ENCODE peak calls at places on chromosomes 3 and 15, in seven cellular contexts. G, I, T, E, R, W and A are unnamed samples.

GRCh38 chr3:4251412-4251811 is 51.8 kb upstream of the SETMAR start:
- DNase-seq in G (no peak), I (no peak), T (no peak), E (no peak), R (no peak), W (no peak), A (no peak)

GRCh38 chr3:140186421-140186920 is 251.5 kb downstream of the CLSTN2 start:
- DNase-seq in G (no peak), I (no peak), T (no peak), E (no peak), R (peak), W (no peak), A (no peak)

GRCh38 chr3:139710212-139710611 is 32.4 kb upstream of the NMNAT3 start:
- DNase-seq in G (no peak), I (peak), T (no peak), E (no peak), R (no peak), W (no peak), A (no peak)

GRCh38 chr3:190122198-190122771 is 1.6 kb upstream of the P3H2 start:
- DNase-seq in G (no peak), I (no peak), T (peak), E (no peak), R (no peak), W (no peak), A (no peak)

GRCh38 chr3:31533169-31533870 is 595 bp downstream of the STT3B start:
- DNase-seq in G (no peak), I (peak), T (peak), E (no peak), R (peak), W (peak), A (no peak)

GRCh38 chr15:67685008-67685599 is 140.2 kb upstream of the SKOR1 start:
- DNase-seq in G (no peak), I (peak), T (peak), E (peak), R (peak), W (peak), A (no peak)

GRCh38 chr3:4078903-4079302 is 224.3 kb upstream of the SETMAR start:
- DNase-seq in G (no peak), I (no peak), T (no peak), E (no peak), R (no peak), W (no peak), A (no peak)

GRCh38 chr3:117763561-117763960 is 1054.0 kb downstream of the TUSC7 start:
- DNase-seq in G (no peak), I (no peak), T (no peak), E (no peak), R (no peak), W (no peak), A (no peak)

GRCh38 chr3:129358177-129359101 is 70.0 kb downstream of the EFCAB12 start:
- DNase-seq in G (no peak), I (no peak), T (no peak), E (no peak), R (peak), W (no peak), A (no peak)

GRCh38 chr3:32401141-32401540 is 9.5 kb downstream of the CMTM7 start:
- DNase-seq in G (no peak), I (peak), T (peak), E (no peak), R (no peak), W (no peak), A (no peak)

GRCh38 chr3:129594907-129595390 is 11.5 kb downstream of the PLXND1 start:
- DNase-seq in G (no peak), I (peak), T (no peak), E (no peak), R (no peak), W (no peak), A (no peak)

GRCh38 chr15:39499151-39499550 is 81.7 kb upstream of the THBS1 start:
- DNase-seq in G (no peak), I (no peak), T (no peak), E (no peak), R (no peak), W (no peak), A (no peak)

GRCh38 chr15:98501632-98502031 is 146.7 kb upstream of the IGF1R start:
- DNase-seq in G (no peak), I (no peak), T (no peak), E (no peak), R (no peak), W (no peak), A (no peak)

GRCh38 chr3:182964179-182964578 is 16.2 kb downstream of the DCUN1D1 start:
- DNase-seq in G (no peak), I (no peak), T (no peak), E (no peak), R (no peak), W (no peak), A (no peak)

GRCh38 chr3:158160958-158161357 is 51.1 kb downstream of the RSRC1 start:
- DNase-seq in G (peak), I (no peak), T (no peak), E (peak), R (no peak), W (no peak), A (no peak)

GRCh38 chr15:93034512-93034911 is 54.5 kb downstream of the RGMA start:
- DNase-seq in G (no peak), I (no peak), T (no peak), E (no peak), R (peak), W (no peak), A (no peak)

GRCh38 chr3:193040836-193041672 is 123.4 kb upstream of the MB21D2 start:
- DNase-seq in G (peak), I (peak), T (peak), E (peak), R (peak), W (peak), A (peak)

GRCh38 chr15:68335251-68335650 is 57.7 kb downstream of the FEM1B start:
- DNase-seq in G (no peak), I (no peak), T (no peak), E (no peak), R (no peak), W (no peak), A (no peak)

GRCh38 chr3:99651561-99651960 is 13.2 kb downstream of the COL8A1 start:
- DNase-seq in G (no peak), I (no peak), T (no peak), E (no peak), R (no peak), W (no peak), A (no peak)

GRCh38 chr15:57220220-57220619 is 156.1 kb upstream of the CGNL1 start:
- DNase-seq in G (no peak), I (no peak), T (no peak), E (no peak), R (peak), W (no peak), A (peak)

GRCh38 chr3:12831582-12831866 is 9.8 kb downstream of the RPL32 start:
- DNase-seq in G (no peak), I (no peak), T (no peak), E (no peak), R (no peak), W (no peak), A (no peak)

GRCh38 chr3:50089603-50089945 is 855 bp downstream of the RBM5 start:
- DNase-seq in G (no peak), I (no peak), T (peak), E (no peak), R (no peak), W (no peak), A (no peak)

GRCh38 chr3:195583831-195584542 is at the start of gene APOD:
- DNase-seq in G (no peak), I (no peak), T (no peak), E (no peak), R (no peak), W (peak), A (no peak)

GRCh38 chr15:44427756-44428724 is 611 bp downstream of the CTDSPL2 start:
- DNase-seq in G (no peak), I (peak), T (peak), E (peak), R (peak), W (peak), A (no peak)

GRCh38 chr3:48990636-48991421 is 788 bp downstream of the P4HTM start:
- DNase-seq in G (no peak), I (no peak), T (peak), E (no peak), R (no peak), W (no peak), A (peak)

GRCh38 chr3:51391566-51392300 is 648 bp downstream of the RBM15B start:
- DNase-seq in G (no peak), I (no peak), T (peak), E (no peak), R (peak), W (no peak), A (no peak)

GRCh38 chr15:29106551-29107290 is 162.9 kb downstream of the NSMCE3 start:
- DNase-seq in G (no peak), I (no peak), T (no peak), E (no peak), R (no peak), W (no peak), A (no peak)

GRCh38 chr15:29106116-29106515 is 163.5 kb downstream of the NSMCE3 start:
- DNase-seq in G (no peak), I (no peak), T (no peak), E (no peak), R (no peak), W (no peak), A (no peak)

GRCh38 chr15:29109762-29110161 is 159.9 kb downstream of the NSMCE3 start:
- DNase-seq in G (no peak), I (no peak), T (no peak), E (no peak), R (no peak), W (no peak), A (no peak)

GRCh38 chr15:29107291-29107890 is 162.2 kb downstream of the NSMCE3 start:
- DNase-seq in G (no peak), I (no peak), T (no peak), E (no peak), R (no peak), W (no peak), A (no peak)

GRCh38 chr15:29107971-29108645 is 161.5 kb downstream of the NSMCE3 start:
- DNase-seq in G (no peak), I (no peak), T (no peak), E (no peak), R (no peak), W (no peak), A (no peak)
- TF ChIP-seq REST in G (no peak), I (no peak), T (no peak), E (no peak), R (no peak), W (no peak), A (no peak)

GRCh38 chr3:155281892-155282291 is 11.6 kb downstream of the STRIT1 start:
- DNase-seq in G (no peak), I (no peak), T (peak), E (no peak), R (no peak), W (no peak), A (no peak)
- H3K27ac ChIP-seq in G (no peak), I (no peak), T (peak), E (no peak), R (no peak), W (peak), A (no peak)

GRCh38 chr15:78216276-78217229 is 17.8 kb downstream of the ACSBG1 start:
- DNase-seq in G (no peak), I (no peak), T (no peak), E (no peak), R (no peak), W (no peak), A (no peak)
- TF ChIP-seq POLR2AphosphoS5 in G (peak), I (no peak), T (no peak), E (no peak), R (no peak), W (no peak), A (no peak)

DNA sequence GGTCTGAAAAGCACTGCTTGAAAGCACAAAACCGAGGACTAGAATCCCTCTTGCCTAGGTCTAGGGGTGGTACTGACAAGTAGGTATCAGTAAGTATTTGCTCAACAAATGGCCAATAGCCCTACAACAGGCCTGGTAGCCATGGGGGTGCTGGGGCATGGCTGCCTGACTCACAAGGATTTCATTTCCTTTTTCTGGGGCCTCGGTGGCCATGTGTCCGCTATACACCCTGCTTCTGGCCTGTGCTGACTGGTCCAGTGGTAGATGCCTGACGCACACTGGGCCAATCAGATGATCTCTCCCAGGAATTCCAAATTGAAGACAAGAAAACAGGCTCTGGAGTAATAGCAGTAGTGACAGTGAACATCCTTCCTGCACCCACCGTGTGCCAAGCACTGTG is 29.4 kb downstream of the MELTF start:
- DNase-seq in G (no peak), I (no peak), T (no peak), E (no peak), R (no peak), W (no peak), A (no peak)
- TF ChIP-seq REST in G (no peak), I (no peak), T (no peak), E (no peak), R (no peak), W (no peak), A (no peak)

GRCh38 chr3:37174532-37175126 is at the start of gene LRRFIP2:
- DNase-seq in G (no peak), I (no peak), T (no peak), E (no peak), R (peak), W (peak), A (no peak)

GRCh38 chr3:37170513-37170912 is 3.9 kb downstream of the LRRFIP2 start:
- DNase-seq in G (no peak), I (no peak), T (no peak), E (no peak), R (no peak), W (no peak), A (no peak)

GRCh38 chr3:37170097-37170496 is 4.3 kb downstream of the LRRFIP2 start:
- DNase-seq in G (no peak), I (peak), T (no peak), E (no peak), R (no peak), W (no peak), A (no peak)

GRCh38 chr3:37171144-37171543 is 3.2 kb downstream of the LRRFIP2 start:
- DNase-seq in G (no peak), I (no peak), T (no peak), E (no peak), R (no peak), W (peak), A (no peak)

DNA sequence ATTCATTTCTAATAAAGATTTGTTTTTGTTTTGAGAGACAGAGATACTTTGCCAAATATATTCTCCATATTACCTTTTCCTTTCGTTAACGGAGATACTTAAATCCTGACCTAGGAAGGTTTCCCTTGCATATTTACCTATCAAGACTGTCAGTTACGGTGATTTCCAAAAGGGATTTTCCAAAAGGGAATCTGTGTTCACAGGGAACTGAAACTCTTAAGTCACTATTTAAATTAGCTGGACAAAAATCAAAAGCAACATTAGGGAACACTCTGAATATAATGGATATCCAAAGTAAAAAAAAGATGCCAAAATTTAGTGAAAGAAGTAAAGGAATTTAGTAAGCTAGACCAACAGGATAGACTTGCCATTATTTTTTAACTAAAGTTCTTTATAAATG is 576 bp downstream of the LRRFIP2 start:
- DNase-seq in G (no peak), I (no peak), T (no peak), E (no peak), R (no peak), W (no peak), A (no peak)
- H3K27ac ChIP-seq in G (no peak), I (no peak), T (no peak), E (no peak), R (no peak), W (no peak), A (no peak)

GRCh38 chr3:127699098-127699945 is 26.6 kb downstream of the ABTB1 start:
- DNase-seq in G (no peak), I (no peak), T (no peak), E (no peak), R (no peak), W (no peak), A (no peak)

GRCh38 chr3:127699946-127700300 is 27.2 kb downstream of the ABTB1 start:
- DNase-seq in G (no peak), I (no peak), T (no peak), E (no peak), R (no peak), W (no peak), A (no peak)

GRCh38 chr3:127698264-127699097 is 25.7 kb downstream of the ABTB1 start:
- DNase-seq in G (no peak), I (no peak), T (no peak), E (no peak), R (no peak), W (no peak), A (no peak)

GRCh38 chr3:127700406-127700805 is 27.7 kb downstream of the ABTB1 start:
- DNase-seq in G (no peak), I (no peak), T (no peak), E (no peak), R (no peak), W (no peak), A (no peak)

DNA sequence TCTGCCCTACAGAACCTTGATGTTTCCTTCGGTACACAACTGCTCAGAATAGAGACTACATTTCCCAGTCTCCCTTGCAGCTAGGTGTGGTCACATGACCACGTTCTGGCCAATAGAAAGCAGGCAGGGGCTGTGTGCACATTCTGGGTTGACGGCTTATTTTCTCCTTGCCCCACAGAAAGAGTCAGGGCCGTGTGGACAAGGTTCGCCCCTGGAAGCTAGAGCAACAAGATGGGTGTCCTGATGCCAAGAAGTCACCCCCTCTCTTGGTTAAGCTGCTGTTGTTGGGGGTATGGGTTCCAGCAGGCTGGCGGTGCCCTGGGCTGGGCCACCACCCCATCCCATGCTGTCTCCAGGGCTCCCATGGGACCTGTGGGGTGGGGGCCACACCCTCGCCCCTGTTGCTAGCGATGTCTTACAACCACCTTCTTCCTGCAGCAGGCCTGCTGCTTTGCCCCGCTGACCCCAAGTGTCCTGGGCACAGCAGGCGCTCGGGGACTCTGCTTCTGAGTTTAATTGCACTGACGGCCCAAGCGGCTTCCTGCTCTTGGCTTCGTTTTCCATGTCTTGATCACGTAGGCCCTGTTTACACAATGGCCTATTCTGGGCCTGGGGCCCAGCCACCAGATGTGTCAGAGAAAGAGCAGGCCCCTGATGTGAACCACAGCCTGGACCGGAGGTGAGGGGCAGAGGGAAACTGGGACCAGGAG is 24.9 kb downstream of the ABTB1 start:
- DNase-seq in G (no peak), I (peak), T (peak), E (peak), R (peak), W (peak), A (peak)
- TF ChIP-seq POLR2AphosphoS5 in G (no peak), I (no peak), T (no peak), E (no peak), R (no peak), W (no peak), A (no peak)

DNA sequence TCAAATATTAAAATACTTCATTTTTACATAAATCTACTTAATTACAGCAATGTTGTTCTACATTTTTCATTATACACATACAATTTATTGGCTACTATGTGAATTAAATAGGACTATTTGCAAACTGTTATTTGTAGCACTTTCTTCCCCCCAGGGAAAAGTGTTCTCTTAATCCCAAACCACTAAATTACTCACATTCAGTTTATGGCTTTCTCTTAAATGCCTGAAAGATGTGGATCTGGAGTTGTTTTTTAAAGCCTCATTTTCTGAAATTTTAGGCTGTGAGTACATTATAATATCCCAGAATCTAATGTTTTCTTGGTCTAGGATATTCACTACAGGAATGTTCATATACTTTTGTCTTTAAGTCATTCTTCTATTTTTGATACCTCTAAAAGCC is 32.7 kb downstream of the PRTG start:
- DNase-seq in G (no peak), I (no peak), T (no peak), E (no peak), R (no peak), W (no peak), A (no peak)
- TF ChIP-seq REST in G (no peak), I (no peak), T (no peak), E (no peak), R (no peak), W (no peak), A (no peak)

GRCh38 chr3:130725746-130726145 is 20.9 kb downstream of the PIK3R4 start:
- DNase-seq in G (no peak), I (no peak), T (no peak), E (no peak), R (no peak), W (no peak), A (no peak)

GRCh38 chr3:130733236-130733884 is 13.3 kb downstream of the PIK3R4 start:
- DNase-seq in G (no peak), I (peak), T (no peak), E (no peak), R (no peak), W (no peak), A (no peak)

GRCh38 chr3:130731817-130732216 is 14.8 kb downstream of the PIK3R4 start:
- DNase-seq in G (no peak), I (no peak), T (no peak), E (no peak), R (no peak), W (no peak), A (no peak)

GRCh38 chr3:130728037-130728436 is 18.6 kb downstream of the PIK3R4 start:
- DNase-seq in G (no peak), I (no peak), T (no peak), E (no peak), R (no peak), W (no peak), A (no peak)

GRCh38 chr3:130729154-130729553 is 17.5 kb downstream of the PIK3R4 start:
- DNase-seq in G (no peak), I (no peak), T (no peak), E (no peak), R (peak), W (no peak), A (no peak)
- H3K27ac ChIP-seq in G (no peak), I (no peak), T (no peak), E (no peak), R (peak), W (no peak), A (no peak)

GRCh38 chr15:95303659-95304058 is 1026.8 kb upstream of the NR2F2 start:
- DNase-seq in G (no peak), I (no peak), T (no peak), E (no peak), R (no peak), W (no peak), A (no peak)

GRCh38 chr15:95298729-95299128 is 1031.8 kb upstream of the NR2F2 start:
- DNase-seq in G (no peak), I (no peak), T (no peak), E (no peak), R (no peak), W (no peak), A (peak)

GRCh38 chr15:95302809-95303208 is 1027.7 kb upstream of the NR2F2 start:
- DNase-seq in G (no peak), I (no peak), T (no peak), E (no peak), R (no peak), W (no peak), A (no peak)

GRCh38 chr15:95302206-95302605 is 1028.3 kb upstream of the NR2F2 start:
- DNase-seq in G (no peak), I (no peak), T (no peak), E (no peak), R (no peak), W (no peak), A (peak)

GRCh38 chr15:95300958-95301357 is 1029.5 kb upstream of the NR2F2 start:
- DNase-seq in G (no peak), I (no peak), T (no peak), E (no peak), R (no peak), W (no peak), A (no peak)
- TF ChIP-seq POLR2AphosphoS5 in G (no peak), I (no peak), T (no peak), E (no peak), R (no peak), W (no peak), A (no peak)